ENCODE peak calls at places on chromosomes 3 and 15, in nine cellular contexts. Y is uterus; Q is adrenal gland; F is AG04450; L is AG09309; N is psoas muscle; U is effector memory CD4-positive, alpha-beta T cell; I is CD8-positive, alpha-beta T cell; C is CD8-positive, alpha-beta memory T cell. D is an unnamed sample.

GRCh38 chr15:67775265-67775664 is 50.0 kb upstream of the SKOR1 start:
- DNase-seq in U (no peak), N (no peak), F (no peak), I (no peak), C (no peak), Q (no peak), L (no peak), Y (no peak), D (no peak)

GRCh38 chr15:57592426-57592825 is 722 bp downstream of the MYZAP start:
- DNase-seq in N (no peak), I (no peak), C (no peak), F (no peak), U (no peak), Y (no peak), L (no peak), Q (no peak), D (no peak)

GRCh38 chr3:113136071-113136470 is 75.3 kb upstream of the BOC start:
- DNase-seq in Y (no peak), N (no peak), U (no peak), C (no peak), L (no peak), I (no peak), Q (no peak), F (no peak), D (no peak)

GRCh38 chr3:113211370-113212154 is at the start of gene BOC:
- DNase-seq in F (no peak), N (peak), I (no peak), U (no peak), L (no peak), Y (peak), Q (no peak), C (no peak), D (peak)

GRCh38 chr3:74343391-74343790 is 271.1 kb downstream of the CNTN3 start:
- DNase-seq in C (no peak), L (no peak), U (no peak), F (no peak), N (no peak), I (no peak), Y (no peak), Q (no peak), D (no peak)

GRCh38 chr3:115498421-115498820 is 124.9 kb upstream of the GAP43 start:
- DNase-seq in U (no peak), C (no peak), Q (no peak), I (no peak), L (no peak), F (no peak), N (no peak), Y (no peak), D (no peak)

GRCh38 chr3:154765241-154765640 is 314.9 kb upstream of the MME start:
- DNase-seq in N (no peak), Y (no peak), C (no peak), I (no peak), L (no peak), U (no peak), Q (no peak), F (no peak), D (no peak)

GRCh38 chr3:65268411-65268810 is 580.6 kb upstream of the ADAMTS9 start:
- DNase-seq in U (no peak), C (no peak), N (no peak), I (no peak), Q (no peak), F (no peak), Y (no peak), L (no peak), D (no peak)

GRCh38 chr3:79467721-79468120 is 300.1 kb downstream of the ROBO1 start:
- DNase-seq in Y (no peak), F (no peak), Q (no peak), I (no peak), N (no peak), U (no peak), C (no peak), L (no peak), D (no peak)

GRCh38 chr3:45113625-45114050 is 32.5 kb downstream of the CDCP1 start:
- DNase-seq in F (no peak), Y (peak), U (no peak), Q (no peak), I (no peak), N (no peak), C (no peak), L (no peak), D (no peak)

GRCh38 chr3:45106874-45107273 is 39.3 kb downstream of the CDCP1 start:
- DNase-seq in C (no peak), I (no peak), L (no peak), F (no peak), N (no peak), Q (no peak), Y (no peak), U (no peak), D (no peak)

GRCh38 chr3:45109736-45110135 is 36.4 kb downstream of the CDCP1 start:
- DNase-seq in Y (no peak), U (no peak), I (no peak), Q (no peak), N (no peak), F (no peak), L (no peak), C (no peak), D (no peak)

GRCh38 chr3:45112939-45113338 is 33.2 kb downstream of the CDCP1 start:
- DNase-seq in N (no peak), F (no peak), C (no peak), L (peak), U (no peak), I (no peak), Q (no peak), Y (peak), D (no peak)

GRCh38 chr3:45110185-45110833 is 35.9 kb downstream of the CDCP1 start:
- DNase-seq in N (no peak), F (no peak), C (peak), U (no peak), L (no peak), I (peak), Y (no peak), Q (no peak), D (no peak)
- H3K4me3 ChIP-seq in N (no peak), F (no peak), C (peak), U (peak), L (no peak), I (peak), Y (no peak), Q (no peak), D (no peak)

GRCh38 chr3:52517796-52518722 is 15.6 kb downstream of the NT5DC2 start:
- DNase-seq in F (no peak), I (no peak), Q (no peak), U (no peak), L (no peak), Y (no peak), N (no peak), C (no peak), D (no peak)
- H3K4me3 ChIP-seq in F (peak), I (no peak), Q (no peak), U (no peak), L (no peak), Y (no peak), N (peak), C (no peak), D (no peak)

DNA sequence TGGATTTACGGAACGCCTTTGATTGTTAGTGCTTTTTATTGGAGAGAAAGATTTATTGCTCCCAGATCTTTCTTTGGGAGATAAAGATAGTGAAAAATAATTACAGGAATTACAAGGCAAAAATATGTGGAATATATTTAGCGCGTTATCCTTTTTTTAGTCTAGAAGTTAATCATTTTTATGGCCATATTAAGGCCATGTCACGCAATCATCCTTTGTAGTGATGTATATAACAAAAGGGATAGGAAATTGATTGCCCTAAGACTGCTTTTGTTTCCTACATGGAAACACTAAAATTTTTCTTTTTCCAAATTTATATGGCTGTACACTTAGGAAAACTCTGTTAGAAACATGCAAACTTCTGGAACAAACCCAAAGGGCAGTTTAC is 1.5 kb downstream of the TRPC1 start:
- DNase-seq in U (no peak), L (no peak), Q (no peak), I (no peak), F (no peak), N (no peak), Y (no peak), C (no peak), D (no peak)
- H3K4me3 ChIP-seq in U (no peak), L (peak), Q (no peak), I (peak), F (peak), N (peak), Y (peak), C (no peak), D (no peak)

GRCh38 chr3:116863842-116864626 is 154.5 kb downstream of the TUSC7 start:
- DNase-seq in C (no peak), N (no peak), L (no peak), F (peak), Q (peak), I (no peak), Y (no peak), U (no peak), D (no peak)

GRCh38 chr3:116863270-116863770 is 153.7 kb downstream of the TUSC7 start:
- DNase-seq in L (no peak), F (no peak), U (no peak), C (no peak), Y (no peak), I (no peak), Q (no peak), N (no peak), D (no peak)

DNA sequence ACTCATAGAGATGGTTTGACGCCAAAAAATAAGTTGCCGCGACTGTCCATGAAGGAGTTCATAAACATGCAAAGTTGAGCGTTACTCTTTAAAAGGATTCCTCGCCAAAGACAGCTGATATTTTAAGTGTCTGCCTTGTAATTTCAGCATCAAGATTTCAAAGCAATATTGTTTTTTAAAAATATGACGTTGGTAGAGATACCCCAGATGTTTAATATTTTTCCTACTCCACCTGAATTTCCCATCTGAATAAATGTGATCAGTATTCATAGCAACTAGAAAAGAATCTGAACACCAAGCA is 155.0 kb downstream of the TUSC7 start:
- DNase-seq in F (no peak), I (no peak), N (no peak), U (no peak), Y (no peak), L (no peak), Q (no peak), C (no peak), D (no peak)
- H3K4me3 ChIP-seq in F (peak), I (no peak), N (no peak), U (no peak), Y (no peak), L (no peak), Q (no peak), C (no peak), D (no peak)

GRCh38 chr3:129004639-129005295 is 3.7 kb downstream of the EFCC1 start:
- DNase-seq in C (no peak), U (no peak), Q (no peak), Y (no peak), I (no peak), N (peak), F (no peak), L (no peak), D (peak)
- H3K4me3 ChIP-seq in C (no peak), U (no peak), Q (no peak), Y (no peak), I (no peak), N (no peak), F (no peak), L (no peak), D (no peak)